ENCODE peak calls at places on chromosomes 4 and X, in five cellular contexts. One of them, this sample, is unnamed.

GRCh38 chr4:37549003-37549402 is 137.2 kb downstream of the RELL1 start:
- DNase-seq in A549: no peak
- DNase-seq in esophagus squamous epithelium: no peak
- DNase-seq in CD8-positive, alpha-beta T cell: no peak
- DNase-seq in OCI-LY7: no peak
- DNase-seq in this sample: no peak

GRCh38 chr4:83114576-83114975 is at the start of gene PLAC8:
- DNase-seq in A549: no peak
- DNase-seq in esophagus squamous epithelium: no peak
- DNase-seq in CD8-positive, alpha-beta T cell: peak; percentile 61
- DNase-seq in OCI-LY7: no peak
- DNase-seq in this sample: no peak

GRCh38 chr4:41692717-41693345 is 55.7 kb downstream of the PHOX2B start:
- DNase-seq in A549: peak; percentile 61
- DNase-seq in esophagus squamous epithelium: no peak
- DNase-seq in CD8-positive, alpha-beta T cell: no peak
- DNase-seq in OCI-LY7: peak; percentile 48
- DNase-seq in this sample: no peak

GRCh38 chr4:89420507-89420906 is 112.9 kb upstream of the GPRIN3 start:
- DNase-seq in A549: no peak
- DNase-seq in esophagus squamous epithelium: no peak
- DNase-seq in CD8-positive, alpha-beta T cell: no peak
- DNase-seq in OCI-LY7: no peak
- DNase-seq in this sample: no peak

GRCh38 chr4:167025651-167026050 is 208.6 kb downstream of the SPOCK3 start:
- DNase-seq in A549: peak; percentile 37
- DNase-seq in esophagus squamous epithelium: no peak
- DNase-seq in CD8-positive, alpha-beta T cell: no peak
- DNase-seq in OCI-LY7: no peak
- DNase-seq in this sample: no peak

GRCh38 chr4:182023469-182023868 is 219.7 kb upstream of the TENM3 start:
- DNase-seq in A549: no peak
- DNase-seq in esophagus squamous epithelium: no peak
- DNase-seq in CD8-positive, alpha-beta T cell: no peak
- DNase-seq in OCI-LY7: no peak
- DNase-seq in this sample: no peak

GRCh38 chrX:123665197-123665596 is 67.7 kb downstream of the THOC2 start:
- DNase-seq in A549: peak; percentile 40
- DNase-seq in esophagus squamous epithelium: no peak
- DNase-seq in CD8-positive, alpha-beta T cell: no peak
- DNase-seq in OCI-LY7: no peak
- DNase-seq in this sample: no peak

GRCh38 chr4:83629945-83630684 is 94.2 kb downstream of the GPAT3 start:
- DNase-seq in A549: no peak
- DNase-seq in esophagus squamous epithelium: no peak
- DNase-seq in CD8-positive, alpha-beta T cell: no peak
- DNase-seq in OCI-LY7: no peak
- DNase-seq in this sample: no peak

GRCh38 chr4:149719806-149720205 is 95.8 kb downstream of the IQCM start:
- DNase-seq in A549: no peak
- DNase-seq in esophagus squamous epithelium: no peak
- DNase-seq in CD8-positive, alpha-beta T cell: no peak
- DNase-seq in OCI-LY7: no peak
- DNase-seq in this sample: no peak

GRCh38 chrX:77003956-77004355 is 443.2 kb upstream of the FGF16 start:
- DNase-seq in A549: no peak
- DNase-seq in esophagus squamous epithelium: no peak
- DNase-seq in CD8-positive, alpha-beta T cell: no peak
- DNase-seq in OCI-LY7: no peak
- DNase-seq in this sample: no peak

GRCh38 chrX:27728291-27728690 is 79.5 kb upstream of the MAGEB10 start:
- DNase-seq in A549: peak; percentile 2
- DNase-seq in esophagus squamous epithelium: no peak
- DNase-seq in CD8-positive, alpha-beta T cell: no peak
- DNase-seq in OCI-LY7: no peak
- DNase-seq in this sample: no peak

GRCh38 chrX:84760560-84760959 is 243.1 kb upstream of the APOOL start:
- DNase-seq in A549: no peak
- DNase-seq in esophagus squamous epithelium: no peak
- DNase-seq in CD8-positive, alpha-beta T cell: no peak
- DNase-seq in OCI-LY7: no peak
- DNase-seq in this sample: no peak

GRCh38 chr4:54255881-54256280 is 26.8 kb downstream of the PDGFRA start:
- DNase-seq in A549: no peak
- DNase-seq in esophagus squamous epithelium: no peak
- DNase-seq in CD8-positive, alpha-beta T cell: no peak
- DNase-seq in OCI-LY7: no peak
- DNase-seq in this sample: no peak

GRCh38 chr4:80307774-80308465 is 27.6 kb upstream of the CFAP299 start:
- DNase-seq in A549: no peak
- DNase-seq in esophagus squamous epithelium: no peak
- DNase-seq in CD8-positive, alpha-beta T cell: no peak
- DNase-seq in OCI-LY7: no peak
- DNase-seq in this sample: no peak

GRCh38 chr4:80507507-80507906 is 172.0 kb downstream of the CFAP299 start:
- DNase-seq in A549: no peak
- DNase-seq in esophagus squamous epithelium: no peak
- DNase-seq in CD8-positive, alpha-beta T cell: no peak
- DNase-seq in OCI-LY7: peak; percentile 85
- DNase-seq in this sample: no peak

GRCh38 chr4:78954048-78954666 is 14.9 kb upstream of the PAQR3 start:
- DNase-seq in A549: peak; percentile 12
- DNase-seq in esophagus squamous epithelium: no peak
- DNase-seq in CD8-positive, alpha-beta T cell: no peak
- DNase-seq in OCI-LY7: peak; percentile 40
- DNase-seq in this sample: no peak

GRCh38 chrX:130728208-130728607 is 174.8 kb downstream of the ENOX2 start:
- DNase-seq in A549: no peak
- DNase-seq in esophagus squamous epithelium: no peak
- DNase-seq in CD8-positive, alpha-beta T cell: no peak
- DNase-seq in OCI-LY7: no peak
- DNase-seq in this sample: no peak

GRCh38 chr4:188008377-188008776 is 12.8 kb downstream of the ZFP42 start:
- DNase-seq in A549: peak; percentile 59
- DNase-seq in esophagus squamous epithelium: no peak
- DNase-seq in CD8-positive, alpha-beta T cell: no peak
- DNase-seq in OCI-LY7: no peak
- DNase-seq in this sample: no peak

GRCh38 chr4:13313856-13314255 is 170.3 kb downstream of the RAB28 start:
- DNase-seq in A549: no peak
- DNase-seq in esophagus squamous epithelium: no peak
- DNase-seq in CD8-positive, alpha-beta T cell: no peak
- DNase-seq in OCI-LY7: no peak
- DNase-seq in this sample: no peak

GRCh38 chr4:184815046-184815877 is 10.5 kb downstream of the ACSL1 start:
- DNase-seq in A549: no peak
- DNase-seq in esophagus squamous epithelium: peak; percentile 3
- DNase-seq in CD8-positive, alpha-beta T cell: no peak
- DNase-seq in OCI-LY7: peak; percentile 76
- DNase-seq in this sample: no peak

GRCh38 chrX:98111684-98112083 is 1228.0 kb downstream of the RPA4 start:
- DNase-seq in A549: no peak
- DNase-seq in esophagus squamous epithelium: no peak
- DNase-seq in CD8-positive, alpha-beta T cell: no peak
- DNase-seq in OCI-LY7: no peak
- DNase-seq in this sample: no peak

GRCh38 chr4:123767801-123768200 is 371.2 kb downstream of the SPRY1 start:
- DNase-seq in A549: no peak
- DNase-seq in esophagus squamous epithelium: no peak
- DNase-seq in CD8-positive, alpha-beta T cell: no peak
- DNase-seq in OCI-LY7: no peak
- DNase-seq in this sample: no peak

GRCh38 chr4:3442959-3443749 is 1.4 kb downstream of the HGFAC start:
- DNase-seq in A549: peak; percentile 40
- DNase-seq in esophagus squamous epithelium: no peak
- DNase-seq in CD8-positive, alpha-beta T cell: peak; percentile 83
- DNase-seq in OCI-LY7: peak; percentile 70
- DNase-seq in this sample: no peak

GRCh38 chrX:19046343-19047215 is 62.7 kb upstream of the PHKA2 start:
- DNase-seq in A549: peak; percentile 90
- DNase-seq in esophagus squamous epithelium: no peak
- DNase-seq in CD8-positive, alpha-beta T cell: no peak
- DNase-seq in OCI-LY7: no peak
- DNase-seq in this sample: no peak

GRCh38 chr4:17115546-17115945 is 217.1 kb upstream of the LDB2 start:
- DNase-seq in A549: no peak
- DNase-seq in esophagus squamous epithelium: no peak
- DNase-seq in CD8-positive, alpha-beta T cell: no peak
- DNase-seq in OCI-LY7: no peak
- DNase-seq in this sample: no peak

GRCh38 chrX:49106930-49107329 is 16.6 kb downstream of the GPKOW start:
- DNase-seq in A549: peak; percentile 62
- DNase-seq in esophagus squamous epithelium: no peak
- DNase-seq in CD8-positive, alpha-beta T cell: no peak
- DNase-seq in OCI-LY7: peak; percentile 24
- DNase-seq in this sample: no peak
- TF ChIP-seq CTCF in A549: peak; percentile 28
- TF ChIP-seq CTCF in esophagus squamous epithelium: peak; percentile 19
- TF ChIP-seq CTCF in CD8-positive, alpha-beta T cell: peak; percentile 18
- TF ChIP-seq CTCF in OCI-LY7: peak; percentile 64
- TF ChIP-seq CTCF in this sample: peak; percentile 34

DNA sequence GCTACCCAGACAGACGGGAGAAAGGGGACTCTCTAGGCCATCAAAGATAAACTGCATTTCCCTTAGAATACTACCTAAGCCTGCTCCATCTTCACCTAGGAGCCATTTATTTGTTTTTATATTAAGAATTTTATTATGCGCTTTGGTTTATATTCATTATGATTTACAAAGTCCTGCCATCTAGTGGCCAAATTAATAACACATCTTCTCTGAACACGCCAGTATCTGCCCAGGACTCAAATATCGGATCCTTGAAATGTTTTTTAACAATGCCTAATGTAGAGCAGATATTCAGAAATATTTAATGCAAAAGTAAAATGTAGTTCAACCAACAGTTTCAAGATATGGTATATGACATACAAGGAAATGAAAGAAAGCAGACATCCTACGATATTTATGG is 20.8 kb upstream of the PRPS2 start:
- DNase-seq in A549: peak; percentile 32
- DNase-seq in esophagus squamous epithelium: no peak
- DNase-seq in CD8-positive, alpha-beta T cell: no peak
- DNase-seq in OCI-LY7: peak; percentile 34
- DNase-seq in this sample: no peak
- H3K4me3 ChIP-seq in A549: no peak overlapping the region
- H3K4me3 ChIP-seq in esophagus squamous epithelium: no peak overlapping the region
- H3K4me3 ChIP-seq in CD8-positive, alpha-beta T cell: no peak overlapping the region
- H3K4me3 ChIP-seq in OCI-LY7: no peak overlapping the region
- H3K4me3 ChIP-seq in this sample: no peak overlapping the region

GRCh38 chrX:88560673-88561330 is 186.2 kb upstream of the CPXCR1 start:
- DNase-seq in A549: no peak
- DNase-seq in esophagus squamous epithelium: no peak
- DNase-seq in CD8-positive, alpha-beta T cell: no peak
- DNase-seq in OCI-LY7: no peak
- DNase-seq in this sample: no peak
- H3K27ac ChIP-seq in A549: no peak overlapping the region
- H3K27ac ChIP-seq in esophagus squamous epithelium: no peak overlapping the region
- H3K27ac ChIP-seq in CD8-positive, alpha-beta T cell: no peak overlapping the region
- H3K27ac ChIP-seq in OCI-LY7: no peak overlapping the region
- H3K27ac ChIP-seq in this sample: no peak overlapping the region

GRCh38 chr4:95516528-95517011 is 32.2 kb downstream of the UNC5C start:
- DNase-seq in A549: no peak
- DNase-seq in esophagus squamous epithelium: no peak
- DNase-seq in CD8-positive, alpha-beta T cell: no peak
- DNase-seq in OCI-LY7: no peak
- DNase-seq in this sample: no peak
- TF ChIP-seq CTCF in A549: no peak
- TF ChIP-seq CTCF in esophagus squamous epithelium: no peak
- TF ChIP-seq CTCF in CD8-positive, alpha-beta T cell: no peak
- TF ChIP-seq CTCF in OCI-LY7: no peak
- TF ChIP-seq CTCF in this sample: no peak